ENCODE peak calls at places on chromosomes 1 and 21, in eight cellular contexts. T is germinal center; O is stimulated activated CD4-positive, alpha-beta T cell treated with anti-CD3 and anti-CD28 coated beads, Interleukin-15, amount 100 ng/mL, for 24 hours; A is pons; J is aorta; S is stimulated activated CD8-positive, alpha-beta memory T cell treated with anti-CD3 and anti-CD28 coated beads, Interleukin-12 subunit alpha, Interleukin-12 subunit beta, amount 100 ng/mL, for 4 hours; D is progenitor cell of endocrine pancreas; B is islet precursor cell. W is an unnamed sample.

GRCh38 chr1:185974367-185974766 is 240.2 kb downstream of the HMCN1 start:
- DNase-seq in T (no peak), O (no peak), A (no peak), J (no peak), S (no peak), D (no peak), B (no peak), W (no peak)

GRCh38 chr1:31422505-31423319 is 9.7 kb downstream of the SERINC2 start:
- DNase-seq in T (peak), O (peak), A (peak), J (peak), S (peak), D (peak), B (peak), W (peak)

GRCh38 chr1:52057876-52058275 is 1.8 kb downstream of the BTF3L4 start:
- DNase-seq in T (no peak), O (no peak), A (peak), J (no peak), S (no peak), D (no peak), B (no peak), W (no peak)

GRCh38 chr1:168320805-168321577 is 40.3 kb downstream of the TBX19 start:
- DNase-seq in T (no peak), O (peak), A (no peak), J (no peak), S (no peak), D (no peak), B (peak), W (peak)

GRCh38 chr1:154404511-154404931 is 622 bp upstream of the IL6R start:
- DNase-seq in T (no peak), O (no peak), A (no peak), J (no peak), S (no peak), D (no peak), B (no peak), W (no peak)

GRCh38 chr1:95326023-95326422 is 92.0 kb downstream of the RWDD3 start:
- DNase-seq in T (no peak), O (no peak), A (no peak), J (no peak), S (no peak), D (no peak), B (no peak), W (no peak)

GRCh38 chr1:182629674-182630073 is 25.5 kb upstream of the RGS16 start:
- DNase-seq in T (peak), O (peak), A (no peak), J (no peak), S (peak), D (no peak), B (peak), W (no peak)

GRCh38 chr1:40820251-40820797 is 36.7 kb downstream of the KCNQ4 start:
- DNase-seq in T (no peak), O (peak), A (peak), J (no peak), S (no peak), D (no peak), B (peak), W (no peak)

GRCh38 chr1:211739671-211740411 is 64.4 kb upstream of the NEK2 start:
- DNase-seq in T (no peak), O (no peak), A (no peak), J (no peak), S (no peak), D (no peak), B (no peak), W (no peak)

GRCh38 chr1:63935148-63935547 is 161.3 kb downstream of the ROR1 start:
- DNase-seq in T (no peak), O (no peak), A (peak), J (no peak), S (no peak), D (no peak), B (no peak), W (no peak)

GRCh38 chr1:167748901-167749300 is 27.1 kb downstream of the MPZL1 start:
- DNase-seq in T (no peak), O (no peak), A (no peak), J (no peak), S (no peak), D (no peak), B (no peak), W (peak)

GRCh38 chr21:19993186-19993711 is 1005.0 kb upstream of the NCAM2 start:
- DNase-seq in T (no peak), O (no peak), A (no peak), J (no peak), S (no peak), D (no peak), B (no peak), W (no peak)

GRCh38 chr21:23936224-23936623 is 1671.1 kb downstream of the MRPL39 start:
- DNase-seq in T (no peak), O (peak), A (peak), J (no peak), S (no peak), D (no peak), B (no peak), W (peak)

GRCh38 chr1:198829948-198830347 is 191.1 kb downstream of the PTPRC start:
- DNase-seq in T (no peak), O (no peak), A (peak), J (no peak), S (no peak), D (no peak), B (no peak), W (peak)

GRCh38 chr1:198258491-198258890 is 101.7 kb downstream of the NEK7 start:
- DNase-seq in T (no peak), O (no peak), A (no peak), J (no peak), S (no peak), D (no peak), B (no peak), W (peak)

GRCh38 chr1:1623631-1624442 is 8.1 kb upstream of the MMP23B start:
- DNase-seq in T (no peak), O (no peak), A (no peak), J (peak), S (no peak), D (no peak), B (no peak), W (no peak)

GRCh38 chr1:27318596-27318995 is 3.4 kb upstream of the TMEM222 start:
- DNase-seq in T (no peak), O (no peak), A (no peak), J (no peak), S (no peak), D (no peak), B (no peak), W (no peak)

GRCh38 chr1:89610457-89610991 is 22.4 kb upstream of the LRRC8C start:
- DNase-seq in T (no peak), O (peak), A (no peak), J (no peak), S (no peak), D (no peak), B (no peak), W (no peak)

GRCh38 chr1:156151093-156151688 is 2.2 kb upstream of the SEMA4A start:
- DNase-seq in T (no peak), O (no peak), A (peak), J (peak), S (no peak), D (no peak), B (peak), W (peak)

GRCh38 chr1:179034720-179035119 is 9.0 kb downstream of the FAM20B start:
- DNase-seq in T (peak), O (no peak), A (no peak), J (no peak), S (no peak), D (no peak), B (no peak), W (peak)

GRCh38 chr1:67732750-67733151 is 47.8 kb downstream of the GADD45A start:
- DNase-seq in T (no peak), O (no peak), A (no peak), J (peak), S (no peak), D (no peak), B (no peak), W (peak)